ENCODE peak calls at places on chromosomes 3 and 15, in four cellular contexts. F is effector CD4-positive, alpha-beta T cell; R is heart left ventricle; H is stimulated activated CD4-positive, alpha-beta T cell treated with anti-CD3 and anti-CD28 coated beads, Interleukin-1b, Interleukin-23, amount 100 ng/mL, for 1 hour. W is an unnamed sample.

GRCh38 chr15:65337436-65338070 is 33.1 kb downstream of the RNU5B-1 start:
- DNase-seq in F (no peak), R (no peak), H (no peak), W (no peak)

GRCh38 chr3:79598594-79598993 is 169.2 kb downstream of the ROBO1 start:
- DNase-seq in F (no peak), H (no peak), R (no peak), W (no peak)

GRCh38 chr3:127536818-127537810 is 53.4 kb downstream of the TPRA1 start:
- DNase-seq in H (no peak), F (no peak), R (no peak), W (no peak)

GRCh38 chr15:39511000-39511914 is 69.6 kb upstream of the THBS1 start:
- DNase-seq in R (peak; percentile 89), H (no peak), F (no peak), W (no peak)

GRCh38 chr3:182142928-182143327 is 431.2 kb downstream of the SOX2 start:
- DNase-seq in F (no peak), R (no peak), H (no peak), W (no peak)

GRCh38 chr3:179971280-179971679 is 65.5 kb downstream of the PEX5L start:
- DNase-seq in F (no peak), R (no peak), H (no peak), W (no peak)

GRCh38 chr3:101228441-101228840 is 91.9 kb downstream of the IMPG2 start:
- DNase-seq in H (no peak), R (no peak), F (no peak), W (no peak)

GRCh38 chr15:25905140-25905539 is 42.0 kb upstream of the ATP10A start:
- DNase-seq in H (no peak), F (no peak), R (peak; percentile 45), W (no peak)

GRCh38 chr15:39270976-39271375 is 309.9 kb upstream of the THBS1 start:
- DNase-seq in F (no peak), R (no peak), H (no peak), W (no peak)

GRCh38 chr15:70741107-70741511 is 22.2 kb downstream of the UACA start:
- DNase-seq in H (no peak), F (no peak), R (peak; percentile 82), W (no peak)

GRCh38 chr3:195557327-195557726 is 14.2 kb upstream of the PPP1R2 start:
- DNase-seq in R (no peak), F (no peak), H (no peak), W (no peak)